ENCODE peak calls at places on chromosomes 2 and 18, in five cellular contexts. Z is right lobe of liver, N is HCT116, K is Peyer's patch, W is gastrocnemius medialis. F is an unnamed sample.
A peak's percentile ranks its signal among the peaks of the same experiment; 100 is the strongest.

GRCh38 chr18:64807560-64807959 is 658.7 kb upstream of the LINC00305 start:
- DNase-seq in W (no peak), Z (no peak), K (no peak), N (no peak), F (no peak)

GRCh38 chr18:8749492-8749891 is 44.1 kb downstream of the MTCL1 start:
- DNase-seq in W (no peak), N (no peak), Z (no peak), K (no peak), F (no peak)

GRCh38 chr18:7417742-7418141 is 149.4 kb upstream of the PTPRM start:
- DNase-seq in K (no peak), W (no peak), N (no peak), Z (no peak), F (no peak)

GRCh38 chr2:218026676-218027425 is 24.1 kb upstream of the TNS1 start:
- DNase-seq in Z (no peak), W (no peak), K (peak; percentile 32), N (no peak), F (peak; percentile 89)

GRCh38 chr2:181319291-181319690 is 137.9 kb upstream of the ITGA4 start:
- DNase-seq in Z (no peak), W (no peak), K (no peak), N (no peak), F (no peak)

GRCh38 chr2:66587216-66587615 is 152.3 kb downstream of the MEIS1 start:
- DNase-seq in K (no peak), Z (no peak), N (no peak), W (no peak), F (no peak)

GRCh38 chr2:184472481-184472880 is 125.8 kb upstream of the ZNF804A start:
- DNase-seq in W (no peak), K (no peak), N (no peak), Z (no peak), F (no peak)

GRCh38 chr18:41955688-41956087 is 654 bp downstream of the PIK3C3 start:
- DNase-seq in N (no peak), K (no peak), W (no peak), Z (no peak), F (no peak)

GRCh38 chr2:157572725-157573124 is 55.9 kb downstream of the ACVR1C start:
- DNase-seq in K (no peak), Z (no peak), N (peak; percentile 13), W (no peak), F (no peak)

GRCh38 chr2:96792772-96793749 is 23.0 kb upstream of the CNNM3 start:
- DNase-seq in N (no peak), K (peak; percentile 46), W (no peak), Z (no peak), F (no peak)

GRCh38 chr2:7358865-7359264 is 441.7 kb downstream of the RNF144A start:
- DNase-seq in N (no peak), W (no peak), Z (no peak), K (no peak), F (no peak)

GRCh38 chr18:51020536-51020935 is 9.5 kb upstream of the SMAD4 start:
- DNase-seq in K (no peak), N (no peak), W (no peak), Z (no peak), F (no peak)

GRCh38 chr2:102106133-102106556 is 36.4 kb upstream of the IL1R1 start:
- DNase-seq in K (no peak), Z (no peak), N (no peak), W (no peak), F (no peak)

GRCh38 chr2:176414641-176415040 is 145.4 kb downstream of the MTX2 start:
- DNase-seq in W (no peak), Z (no peak), N (no peak), K (no peak), F (no peak)

GRCh38 chr2:131044757-131045150 is 48.5 kb downstream of the FAM168B start:
- DNase-seq in K (no peak), N (no peak), W (no peak), Z (no peak), F (peak; percentile 2)

GRCh38 chr18:11308499-11308898 is 159.1 kb upstream of the PIEZO2 start:
- DNase-seq in W (no peak), Z (no peak), N (no peak), K (no peak), F (no peak)

GRCh38 chr2:101467306-101467705 is 7.6 kb downstream of the RFX8 start:
- DNase-seq in Z (no peak), W (no peak), N (no peak), K (no peak), F (no peak)

GRCh38 chr2:175441361-175441760 is 259.9 kb upstream of the ATP5MC3 start:
- DNase-seq in W (no peak), K (no peak), N (no peak), Z (no peak), F (no peak)

GRCh38 chr2:225002656-225003045 is 39.6 kb downstream of the DOCK10 start:
- DNase-seq in W (no peak), N (no peak), K (no peak), Z (no peak), F (no peak)

GRCh38 chr2:124983595-124983994 is 958.5 kb downstream of the CNTNAP5 start:
- DNase-seq in W (no peak), N (no peak), Z (no peak), K (no peak), F (no peak)

GRCh38 chr2:238728322-238729260 is 119.3 kb upstream of the TWIST2 start:
- DNase-seq in Z (no peak), N (no peak), W (no peak), K (no peak), F (peak; percentile 36)

GRCh38 chr2:102072741-102073140 is 69.8 kb upstream of the IL1R1 start:
- DNase-seq in K (no peak), N (no peak), W (no peak), Z (no peak), F (no peak)

GRCh38 chr2:66574701-66575624 is 140.0 kb downstream of the MEIS1 start:
- DNase-seq in W (peak; percentile 17), N (no peak), K (no peak), Z (peak; percentile 62), F (no peak)

GRCh38 chr2:101776172-101777043 is 78.9 kb downstream of the MAP4K4 start:
- DNase-seq in Z (no peak), W (no peak), K (no peak), N (no peak), F (no peak)

GRCh38 chr2:10956006-10956790 is 44.5 kb downstream of the KCNF1 start:
- DNase-seq in Z (no peak), W (no peak), N (no peak), K (no peak), F (no peak)

GRCh38 chr18:68679531-68679930 is 35.4 kb downstream of the TMX3 start:
- DNase-seq in K (no peak), Z (no peak), W (no peak), N (no peak), F (no peak)

GRCh38 chr2:75557474-75558131 is 3.1 kb downstream of the EVA1A start:
- DNase-seq in Z (no peak), W (no peak), N (no peak), K (no peak), F (no peak)

GRCh38 chr2:225122582-225123486 is 80.6 kb upstream of the DOCK10 start:
- DNase-seq in N (no peak), K (no peak), Z (no peak), W (no peak), F (no peak)

GRCh38 chr2:41791523-41791922 is 256.3 kb upstream of the PKDCC start:
- DNase-seq in W (no peak), K (no peak), Z (no peak), N (no peak), F (no peak)

GRCh38 chr2:29236074-29236473 is 120.9 kb downstream of the CLIP4 start:
- DNase-seq in K (peak; percentile 25), Z (no peak), N (no peak), W (no peak), F (peak; percentile 45)

DNA sequence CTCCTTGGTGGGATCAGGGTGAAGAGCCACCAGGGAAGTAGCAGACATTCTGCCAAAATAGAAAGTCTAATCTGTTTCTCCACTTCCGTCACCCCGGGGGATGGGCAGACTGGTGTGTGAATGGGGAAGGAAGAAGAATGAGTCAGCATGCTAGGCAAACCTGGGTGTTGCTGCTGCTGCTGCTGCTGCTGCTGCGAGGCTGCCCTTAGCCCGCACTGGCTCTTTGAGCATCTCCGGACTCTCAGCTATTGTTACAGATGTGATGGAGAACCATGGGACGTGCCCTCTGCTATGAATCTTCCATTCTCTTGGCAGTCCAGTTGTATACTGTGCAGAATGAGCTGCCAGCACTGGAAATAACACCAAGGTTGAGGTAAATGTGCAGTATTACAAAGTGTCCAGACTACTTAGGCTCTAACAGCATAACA is 158.6 kb downstream of the SETBP1 start:
- DNase-seq in K (peak; percentile 58), N (no peak), Z (peak; percentile 77), W (peak; percentile 54), F (peak; percentile 29)
- TF ChIP-seq POLR2A in K (no peak), N (no peak), Z (no peak), W (no peak), F (no peak)

DNA sequence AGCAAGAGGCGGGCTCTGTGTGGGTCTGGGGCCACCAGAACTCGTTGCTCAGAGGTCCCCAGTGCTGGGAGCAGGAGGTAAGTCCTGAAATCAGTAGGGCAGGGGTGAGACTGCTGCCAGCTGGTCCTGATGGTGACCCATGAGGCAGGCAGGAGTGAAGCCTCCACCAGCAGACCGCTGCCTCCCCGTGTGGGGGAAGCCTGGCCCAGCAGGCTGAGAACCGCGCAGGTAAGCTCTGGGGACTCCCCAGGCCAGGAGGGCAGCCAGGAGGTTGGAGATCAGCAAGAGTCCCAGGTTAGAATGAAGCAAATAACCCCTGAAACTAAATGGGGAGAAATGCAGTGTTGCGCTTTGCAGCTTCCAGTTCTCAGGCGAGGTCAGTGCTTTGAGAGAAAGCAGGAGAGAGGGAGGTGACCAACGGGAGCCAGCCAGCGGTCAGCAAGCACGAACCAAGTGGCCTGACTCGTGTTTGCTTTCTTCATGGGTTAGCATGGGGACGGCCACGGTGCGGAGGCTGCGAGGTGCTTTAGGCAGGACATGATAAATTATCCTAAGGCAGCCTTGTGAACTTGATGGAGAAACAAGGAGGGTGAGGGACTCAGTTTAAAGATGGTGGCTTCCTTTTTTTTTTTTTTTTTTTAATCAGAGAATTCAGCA is 26.2 kb downstream of the INHBB start:
- DNase-seq in W (no peak), K (no peak), Z (peak; percentile 51), N (no peak), F (no peak)
- H3K4me1 ChIP-seq in W (no peaks in the 10 kb centered on the region), K (no peaks in the 10 kb centered on the region), Z (no peaks in the 10 kb centered on the region), N (no peaks in the 10 kb centered on the region), F (no peaks in the 10 kb centered on the region)

DNA sequence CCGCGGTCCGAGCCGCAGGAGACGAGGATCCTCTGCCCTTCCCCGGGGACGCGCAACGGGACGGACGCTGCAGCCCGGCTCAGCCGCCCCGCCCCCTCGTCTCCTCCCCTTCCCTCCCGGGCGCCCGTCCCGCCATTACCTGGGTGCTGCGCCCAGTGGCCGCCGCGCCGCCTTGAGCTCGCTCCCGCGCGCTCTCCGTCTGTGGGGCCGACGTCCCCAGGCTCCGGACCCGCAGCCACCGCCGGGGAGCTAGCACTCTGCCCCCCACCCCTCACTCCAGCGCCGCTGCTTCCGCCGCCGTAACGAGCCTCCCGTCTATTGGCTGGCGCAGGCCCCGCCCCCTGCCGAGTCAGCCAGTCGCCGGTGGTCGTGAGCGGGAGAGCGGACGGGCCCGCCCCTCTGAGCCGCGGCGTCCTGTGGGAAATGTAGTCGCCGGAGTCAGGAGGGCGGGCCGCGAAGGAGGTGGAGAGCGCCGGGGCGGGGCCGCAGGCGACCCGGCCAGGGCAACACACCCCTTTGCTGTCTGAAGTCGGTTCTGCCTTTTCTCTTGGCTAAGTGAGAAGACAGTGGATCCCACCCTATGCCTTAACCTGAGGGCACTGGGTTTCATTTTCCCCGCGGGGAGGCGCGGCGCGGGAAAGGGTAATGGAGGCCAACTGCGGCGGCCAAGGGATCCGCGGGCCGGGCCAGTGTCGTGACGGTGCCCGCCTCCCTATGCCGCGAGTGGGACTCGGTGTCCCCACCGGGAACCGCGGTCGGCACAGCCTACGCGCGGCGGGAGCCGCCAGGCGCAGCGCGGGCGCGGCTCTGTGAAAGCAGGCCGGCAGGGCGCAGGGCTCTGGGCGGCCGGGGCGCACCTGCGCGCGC is at the start of gene SAP130:
- DNase-seq in Z (peak; percentile 99), N (peak; percentile 79), K (peak; percentile 99), W (peak; percentile 98), F (peak; percentile 98)
- TF ChIP-seq POLR2A in Z (peak; percentile 70), N (no peak), K (peak; percentile 72), W (peak; percentile 83), F (peak; percentile 44)

GRCh38 chr2:18479901-18480369 is 80.5 kb downstream of the RDH14 start:
- DNase-seq in Z (no peak), N (no peak), K (no peak), W (peak; percentile 35), F (no peak)
- H3K4me1 ChIP-seq in Z (no peaks in the 10 kb centered on the region), N (no peaks in the 10 kb centered on the region), K (no peaks in the 10 kb centered on the region), W (no peaks in the 10 kb centered on the region), F (no peaks in the 10 kb centered on the region)

F was measured in breast epithelium.